ENCODE peak calls at places on chromosomes 13 and 19, in five cellular contexts. C is A549, K is K562, N is HepG2, G is H1. Y is an unnamed sample.

GRCh38 chr19:40376286-40376862 is 13.6 kb downstream of the HIPK4 start:
- DNase-seq in C (no peak), G (no peak), K (no peak), N (no peak), Y (no peak)

GRCh38 chr13:84126671-84127171 is 244.4 kb upstream of the SLITRK1 start:
- DNase-seq in G (no peak), N (no peak), K (no peak), C (no peak), Y (peak; percentile 20)

GRCh38 chr19:29761575-29762225 is 46.6 kb upstream of the C19orf12 start:
- DNase-seq in N (no peak), G (no peak), C (no peak), K (no peak), Y (no peak)

GRCh38 chr13:85140192-85140591 is 659.0 kb downstream of the SLITRK6 start:
- DNase-seq in C (no peak), K (no peak), G (no peak), N (no peak), Y (no peak)

GRCh38 chr19:48094843-48095203 is 15.8 kb downstream of the PLA2G4C start:
- DNase-seq in C (no peak), K (no peak), G (no peak), N (no peak), Y (no peak)

GRCh38 chr19:4124638-4125037 is 716 bp upstream of the MAP2K2 start:
- DNase-seq in K (peak; percentile 27), N (no peak), C (no peak), G (no peak), Y (no peak)

GRCh38 chr13:95896302-95896701 is 156.9 kb downstream of the UGGT2 start:
- DNase-seq in C (no peak), G (no peak), K (peak; percentile 20), N (no peak), Y (no peak)

GRCh38 chr13:53821632-53822031 is 793.0 kb downstream of the OLFM4 start:
- DNase-seq in N (no peak), G (no peak), K (no peak), C (no peak), Y (no peak)

GRCh38 chr13:51666316-51666715 is 82.1 kb downstream of the WDFY2 start:
- DNase-seq in N (no peak), K (no peak), C (no peak), G (no peak), Y (no peak)

GRCh38 chr19:42251572-42251990 is 3.3 kb downstream of the ERF start:
- DNase-seq in K (no peak), G (no peak), N (no peak), C (peak; percentile 50), Y (no peak)

GRCh38 chr19:30214651-30215051 is 157.5 kb upstream of the ZNF536 start:
- DNase-seq in G (no peak), C (no peak), K (no peak), N (no peak), Y (peak; percentile 1)

GRCh38 chr13:20565120-20565736 is 1.7 kb upstream of the IFT88 start:
- DNase-seq in C (peak; percentile 3), K (no peak), G (no peak), N (no peak), Y (no peak)
- TF ChIP-seq KDM1A in C (no peak), K (no peak), G (no peak), N (no peak), Y (no peak)

GRCh38 chr19:33413426-33413725 is 39.9 kb downstream of the CEBPG start:
- DNase-seq in K (no peak), G (no peak), C (no peak), N (no peak), Y (no peak)

GRCh38 chr19:33413868-33414666 is 40.6 kb downstream of the CEBPG start:
- DNase-seq in N (no peak), K (no peak), C (no peak), G (no peak), Y (no peak)

GRCh38 chr19:33412617-33413425 is 39.3 kb downstream of the CEBPG start:
- DNase-seq in G (no peak), C (no peak), N (no peak), K (no peak), Y (no peak)

GRCh38 chr19:33416307-33417215 is 43.1 kb downstream of the CEBPG start:
- DNase-seq in K (peak; percentile 81), G (peak; percentile 29), N (peak; percentile 44), C (peak; percentile 84), Y (no peak)

GRCh38 chr19:33414667-33415605 is 41.4 kb downstream of the CEBPG start:
- DNase-seq in N (no peak), G (no peak), C (no peak), K (no peak), Y (no peak)
- TF ChIP-seq RAD21 in N (no peak), G (no peak), C (no peak), K (no peak), Y (no peak)

DNA sequence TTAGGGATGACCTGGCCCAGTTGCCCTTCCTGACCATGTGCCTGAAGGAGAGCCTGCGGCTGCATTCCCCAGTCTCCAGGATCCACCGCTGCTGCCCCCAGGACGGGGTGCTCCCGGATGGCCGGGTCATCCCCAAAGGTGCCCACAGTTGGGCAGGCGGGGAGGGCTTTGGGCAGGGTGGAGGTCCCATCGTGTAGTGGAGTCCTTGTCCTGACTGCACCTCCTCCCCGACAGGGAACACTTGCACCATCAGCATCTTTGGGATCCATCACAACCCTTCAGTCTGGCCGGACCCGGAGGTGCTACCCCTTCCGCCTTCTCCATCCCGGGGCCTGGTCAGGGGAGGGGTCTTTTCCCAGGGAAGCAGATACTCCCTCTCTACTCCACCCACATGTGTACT is 31.7 kb upstream of the CYP4F8 start:
- DNase-seq in G (no peak), C (no peak), K (no peak), N (no peak), Y (no peak)
- TF ChIP-seq KDM1A in G (no peak), C (no peak), K (no peak), N (no peak), Y (no peak)

GRCh38 chr13:23554000-23554399 is 16.2 kb upstream of the TNFRSF19 start:
- DNase-seq in G (no peak), N (no peak), K (no peak), C (no peak), Y (no peak)
- TF ChIP-seq RAD21 in G (no peak), N (no peak), K (no peak), C (no peak), Y (no peak)

GRCh38 chr13:75639426-75639825 is 3.3 kb downstream of the LMO7 start:
- DNase-seq in N (no peak), K (no peak), C (no peak), G (no peak), Y (peak; percentile 54)
- TF ChIP-seq KDM1A in N (no peak), K (no peak), C (no peak), G (no peak), Y (no peak)

GRCh38 chr19:7850429-7850819 is 20.4 kb downstream of the EVI5L start:
- DNase-seq in G (no peak), C (no peak), N (no peak), K (no peak), Y (no peak)
- TF ChIP-seq RAD21 in G (no peak), C (no peak), N (no peak), K (no peak), Y (no peak)

GRCh38 chr13:44768775-44769578 is 192.8 kb upstream of the TSC22D1 start:
- DNase-seq in C (no peak), N (no peak), G (no peak), K (no peak), Y (peak; percentile 19)
- TF ChIP-seq KDM1A in C (no peak), N (no peak), G (no peak), K (no peak), Y (no peak)

DNA sequence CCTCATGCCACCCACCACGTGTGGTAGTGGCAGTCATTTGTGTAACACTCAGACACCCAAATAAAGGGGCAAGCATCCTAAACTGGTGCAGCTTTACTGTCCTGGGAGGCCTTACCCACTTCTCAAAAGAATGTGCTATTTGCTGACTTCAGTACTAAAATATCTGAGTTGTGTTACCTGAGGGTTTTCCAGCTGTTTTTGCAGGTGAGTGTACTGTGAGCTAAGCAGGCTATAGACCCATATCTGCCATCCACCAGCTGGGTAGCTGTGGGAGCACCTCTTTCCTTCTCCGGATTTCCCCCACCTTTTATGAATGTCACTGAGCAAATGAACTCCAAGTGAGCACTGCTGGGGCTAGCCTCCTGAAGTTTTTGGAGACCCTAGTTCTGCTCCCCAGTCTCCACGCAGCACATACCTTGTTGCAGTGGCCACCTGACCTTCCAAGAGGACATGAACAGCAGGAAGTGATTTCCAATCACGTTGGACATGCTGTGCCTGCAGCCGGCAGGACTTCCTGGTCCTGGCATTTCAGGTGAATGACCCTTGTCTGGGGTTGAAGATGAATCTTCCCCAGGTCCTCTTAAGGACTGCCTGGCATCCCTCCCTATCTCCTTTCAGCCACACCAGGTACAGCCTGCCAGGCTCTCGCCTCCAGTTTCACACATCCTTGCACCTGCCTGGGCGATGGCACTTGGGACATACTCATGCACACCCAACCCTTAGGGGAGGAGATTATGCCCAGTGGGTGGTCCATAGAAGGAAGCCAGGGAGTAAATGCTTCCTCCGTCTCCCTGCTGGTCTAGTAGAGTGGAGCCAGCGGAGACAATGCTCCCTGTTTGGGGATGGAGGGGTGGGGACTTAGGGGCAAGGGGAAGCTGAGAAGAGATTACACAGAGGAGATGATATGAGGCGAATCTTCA is 109.5 kb upstream of the SPATA13 start:
- DNase-seq in K (no peak), N (no peak), C (no peak), G (no peak), Y (no peak)
- TF ChIP-seq RAD21 in K (no peak), N (no peak), C (no peak), G (no peak), Y (no peak)

GRCh38 chr13:52696566-52696965 is 43.1 kb downstream of the CNMD start:
- DNase-seq in N (no peak), K (no peak), C (no peak), G (no peak), Y (no peak)

DNA sequence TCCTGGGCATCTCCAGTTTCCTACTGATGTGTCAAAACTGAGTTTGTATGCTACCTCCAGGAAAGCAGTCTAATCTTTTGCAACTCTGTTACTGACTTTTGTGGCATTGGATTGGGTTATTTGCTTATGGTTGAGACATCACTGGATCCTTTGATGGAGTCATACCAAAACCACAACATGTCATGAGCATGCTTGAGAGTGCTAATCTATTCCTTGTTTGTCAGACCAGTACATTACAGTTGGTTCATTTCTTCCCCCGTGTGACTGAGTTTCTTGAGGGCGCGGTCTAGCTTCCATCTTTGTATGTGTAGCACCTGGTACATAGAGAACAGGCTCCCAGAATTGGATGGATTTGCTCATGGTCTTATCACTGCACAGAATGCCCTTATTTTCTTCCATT is 43.2 kb downstream of the SUGT1 start:
- DNase-seq in K (no peak), G (no peak), N (peak; percentile 20), C (no peak), Y (peak; percentile 3)
- TF ChIP-seq KDM1A in K (no peak), G (no peak), N (no peak), C (no peak), Y (no peak)